ENCODE peak calls at places on chromosomes 11 and 22, in four cellular contexts. One of them, this sample, is unnamed.

GRCh38 chr11:107858217-107859070 is at the start of gene SLC35F2:
- DNase-seq in H1: peak
- DNase-seq in K562: peak
- DNase-seq in HepG2: peak
- DNase-seq in this sample: peak

GRCh38 chr11:69574383-69575255 is 66.3 kb upstream of the CCND1 start:
- DNase-seq in H1: no peak
- DNase-seq in K562: no peak
- DNase-seq in HepG2: no peak
- DNase-seq in this sample: no peak

GRCh38 chr11:706439-706956 is 467 bp downstream of the EPS8L2 start:
- DNase-seq in H1: no peak
- DNase-seq in K562: no peak
- DNase-seq in HepG2: no peak
- DNase-seq in this sample: no peak

GRCh38 chr11:8671242-8671641 is 11.2 kb downstream of the TRIM66 start:
- DNase-seq in H1: peak
- DNase-seq in K562: no peak
- DNase-seq in HepG2: no peak
- DNase-seq in this sample: no peak

GRCh38 chr11:70103256-70103975 is 25.3 kb downstream of the ANO1 start:
- DNase-seq in H1: no peak
- DNase-seq in K562: no peak
- DNase-seq in HepG2: no peak
- DNase-seq in this sample: no peak

GRCh38 chr22:35334010-35334409 is 34.3 kb downstream of the TOM1 start:
- DNase-seq in H1: no peak
- DNase-seq in K562: no peak
- DNase-seq in HepG2: no peak
- DNase-seq in this sample: no peak

GRCh38 chr11:46278387-46279173 is 1.1 kb downstream of the CREB3L1 start:
- DNase-seq in H1: no peak
- DNase-seq in K562: peak
- DNase-seq in HepG2: no peak
- DNase-seq in this sample: no peak

GRCh38 chr11:41414771-41415440 is 44.5 kb downstream of the LRRC4C start:
- DNase-seq in H1: no peak
- DNase-seq in K562: no peak
- DNase-seq in HepG2: no peak
- DNase-seq in this sample: no peak

GRCh38 chr22:36884314-36885158 is 23.7 kb downstream of the NCF4 start:
- DNase-seq in H1: no peak
- DNase-seq in K562: no peak
- DNase-seq in HepG2: no peak
- DNase-seq in this sample: no peak

GRCh38 chr11:2995091-2995561 is 3.0 kb upstream of the NAP1L4 start:
- DNase-seq in H1: no peak
- DNase-seq in K562: no peak
- DNase-seq in HepG2: no peak
- DNase-seq in this sample: no peak

GRCh38 chr11:114977596-114977995 is 299.3 kb downstream of the NXPE2 start:
- DNase-seq in H1: no peak
- DNase-seq in K562: no peak
- DNase-seq in HepG2: no peak
- DNase-seq in this sample: no peak
- TF ChIP-seq CREB1 in H1: no peak
- TF ChIP-seq CREB1 in K562: no peak
- TF ChIP-seq CREB1 in HepG2: no peak
- TF ChIP-seq CREB1 in this sample: no peak

GRCh38 chr11:133040289-133040893 is 491.9 kb downstream of the OPCML start:
- DNase-seq in H1: peak
- DNase-seq in K562: no peak
- DNase-seq in HepG2: no peak
- DNase-seq in this sample: no peak
- TF ChIP-seq HDAC2 in H1: no peak
- TF ChIP-seq HDAC2 in K562: no peak
- TF ChIP-seq HDAC2 in HepG2: no peak
- TF ChIP-seq HDAC2 in this sample: no peak

GRCh38 chr11:85236211-85236610 is 390.9 kb downstream of the DLG2 start:
- DNase-seq in H1: no peak
- DNase-seq in K562: no peak
- DNase-seq in HepG2: no peak
- DNase-seq in this sample: no peak

DNA sequence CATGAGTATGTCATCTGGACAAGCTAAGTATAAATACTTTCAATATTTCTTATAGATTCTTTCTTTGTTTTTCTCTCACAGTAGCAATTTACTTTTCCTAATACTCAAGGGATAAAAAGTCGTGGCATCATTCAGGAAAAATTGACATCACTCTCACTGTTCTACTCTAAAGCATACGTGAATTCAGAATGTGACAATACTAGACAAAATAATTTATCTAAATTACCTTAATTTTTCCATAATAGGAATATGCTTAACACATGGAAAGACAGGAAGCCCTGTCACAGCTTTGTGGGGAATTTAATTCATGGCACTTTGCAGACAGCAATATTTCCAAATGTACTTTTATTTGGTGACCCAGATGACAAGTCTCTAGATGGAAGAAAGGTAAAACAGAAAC is 394.6 kb downstream of the DLG2 start:
- DNase-seq in H1: no peak
- DNase-seq in K562: no peak
- DNase-seq in HepG2: no peak
- DNase-seq in this sample: no peak
- TF ChIP-seq CREB1 in H1: no peak
- TF ChIP-seq CREB1 in K562: no peak
- TF ChIP-seq CREB1 in HepG2: no peak
- TF ChIP-seq CREB1 in this sample: no peak

GRCh38 chr11:121235057-121235456 is 57.5 kb upstream of the SC5D start:
- DNase-seq in H1: no peak
- DNase-seq in K562: no peak
- DNase-seq in HepG2: no peak
- DNase-seq in this sample: no peak

GRCh38 chr11:121240650-121241299 is 51.8 kb upstream of the SC5D start:
- DNase-seq in H1: no peak
- DNase-seq in K562: no peak
- DNase-seq in HepG2: no peak
- DNase-seq in this sample: no peak

GRCh38 chr11:121237686-121238658 is 54.6 kb upstream of the SC5D start:
- DNase-seq in H1: no peak
- DNase-seq in K562: no peak
- DNase-seq in HepG2: no peak
- DNase-seq in this sample: peak

GRCh38 chr11:121231576-121232278 is 60.8 kb upstream of the SC5D start:
- DNase-seq in H1: no peak
- DNase-seq in K562: no peak
- DNase-seq in HepG2: peak
- DNase-seq in this sample: no peak

GRCh38 chr11:121236115-121237001 is 56.2 kb upstream of the SC5D start:
- DNase-seq in H1: no peak
- DNase-seq in K562: no peak
- DNase-seq in HepG2: no peak
- DNase-seq in this sample: peak
- TF ChIP-seq HDAC2 in H1: no peak
- TF ChIP-seq HDAC2 in K562: no peak
- TF ChIP-seq HDAC2 in HepG2: no peak
- TF ChIP-seq HDAC2 in this sample: no peak

GRCh38 chr11:5159806-5160205 is 5.2 kb upstream of the OR52A1 start:
- DNase-seq in H1: no peak
- DNase-seq in K562: no peak
- DNase-seq in HepG2: no peak
- DNase-seq in this sample: no peak
- TF ChIP-seq CREB1 in H1: no peak
- TF ChIP-seq CREB1 in K562: no peak
- TF ChIP-seq CREB1 in HepG2: no peak
- TF ChIP-seq CREB1 in this sample: no peak

DNA sequence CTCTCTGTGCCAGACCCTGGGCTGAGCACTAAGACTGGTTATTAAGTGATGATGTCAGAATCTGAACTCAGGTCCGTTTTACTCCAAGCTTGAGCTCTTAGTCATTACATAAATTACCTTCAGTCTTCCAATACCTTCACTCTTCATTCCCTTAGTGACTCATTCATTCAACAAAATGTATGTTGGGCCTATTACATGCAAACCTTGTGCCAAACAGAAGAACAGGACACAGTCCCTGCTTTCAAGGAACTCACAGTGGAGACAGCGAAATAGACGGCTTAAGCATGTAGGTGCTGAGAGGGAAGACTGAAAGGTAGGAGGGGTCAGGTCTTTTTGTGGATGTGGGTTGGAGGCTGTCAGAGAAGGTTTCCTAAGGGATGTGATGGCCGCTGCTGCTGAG is 3.3 kb downstream of the KCTD14 start:
- DNase-seq in H1: no peak
- DNase-seq in K562: no peak
- DNase-seq in HepG2: peak
- DNase-seq in this sample: no peak
- TF ChIP-seq HDAC2 in H1: no peak
- TF ChIP-seq HDAC2 in K562: no peak
- TF ChIP-seq HDAC2 in HepG2: no peak
- TF ChIP-seq HDAC2 in this sample: no peak

GRCh38 chr22:10781571-10782403 is 4746.2 kb upstream of the OR11H1 start:
- DNase-seq in H1: no peak
- DNase-seq in K562: no peak
- DNase-seq in HepG2: no peak
- DNase-seq in this sample: no peak

GRCh38 chr22:10780281-10780680 is 4747.7 kb upstream of the OR11H1 start:
- DNase-seq in H1: no peak
- DNase-seq in K562: no peak
- DNase-seq in HepG2: no peak
- DNase-seq in this sample: no peak

GRCh38 chr22:10778296-10778814 is 4749.6 kb upstream of the OR11H1 start:
- DNase-seq in H1: no peak
- DNase-seq in K562: no peak
- DNase-seq in HepG2: no peak
- DNase-seq in this sample: no peak
- TF ChIP-seq CREB1 in H1: no peak
- TF ChIP-seq CREB1 in K562: no peak
- TF ChIP-seq CREB1 in HepG2: no peak
- TF ChIP-seq CREB1 in this sample: no peak

This sample was measured in GM12878.